ENCODE peak calls at places on chromosomes 11 and 22, in six cellular contexts. One of them, this sample, is unnamed.
A peak's percentile ranks its signal among the peaks of the same experiment; 100 is the strongest.

GRCh38 chr11:1349074-1349931 is 39.9 kb upstream of the TOLLIP start:
- ATAC-seq in upper lobe of left lung: peak; percentile 14
- ATAC-seq in HepG2: no peak
- ATAC-seq in K562: no peak
- ATAC-seq in A549: no peak
- ATAC-seq in GM12878: no peak
- ATAC-seq in this sample: no peak

GRCh38 chr11:577611-577894 is 1.3 kb downstream of the PHRF1 start:
- ATAC-seq in A549: no peak
- ATAC-seq in GM12878: no peak
- ATAC-seq in HepG2: no peak
- ATAC-seq in K562: no peak
- ATAC-seq in upper lobe of left lung: no peak
- ATAC-seq in this sample: no peak

GRCh38 chr22:25388866-25389540 is 169.6 kb downstream of the CRYBB2 start:
- ATAC-seq in A549: no peak
- ATAC-seq in upper lobe of left lung: peak; percentile 24
- ATAC-seq in GM12878: peak; percentile 63
- ATAC-seq in K562: no peak
- ATAC-seq in HepG2: no peak
- ATAC-seq in this sample: no peak

GRCh38 chr22:50209893-50210292 is 9.1 kb downstream of the SELENOO start:
- ATAC-seq in K562: peak; percentile 89
- ATAC-seq in HepG2: peak; percentile 64
- ATAC-seq in GM12878: peak; percentile 90
- ATAC-seq in A549: peak; percentile 77
- ATAC-seq in upper lobe of left lung: peak; percentile 77
- ATAC-seq in this sample: peak; percentile 50

GRCh38 chr11:46565248-46565835 is 28.5 kb downstream of the AMBRA1 start:
- ATAC-seq in K562: no peak
- ATAC-seq in GM12878: no peak
- ATAC-seq in HepG2: no peak
- ATAC-seq in A549: no peak
- ATAC-seq in upper lobe of left lung: no peak
- ATAC-seq in this sample: no peak

GRCh38 chr11:128738942-128739341 is 45.1 kb downstream of the FLI1 start:
- ATAC-seq in upper lobe of left lung: no peak
- ATAC-seq in A549: no peak
- ATAC-seq in HepG2: no peak
- ATAC-seq in K562: no peak
- ATAC-seq in GM12878: no peak
- ATAC-seq in this sample: no peak

GRCh38 chr11:129985823-129986222 is 16.8 kb downstream of the PRDM10 start:
- ATAC-seq in upper lobe of left lung: no peak
- ATAC-seq in A549: no peak
- ATAC-seq in K562: peak; percentile 25
- ATAC-seq in GM12878: no peak
- ATAC-seq in HepG2: peak; percentile 40
- ATAC-seq in this sample: no peak

GRCh38 chr11:45097721-45098493 is 48.5 kb upstream of the PRDM11 start:
- ATAC-seq in upper lobe of left lung: peak; percentile 61
- ATAC-seq in HepG2: no peak
- ATAC-seq in A549: no peak
- ATAC-seq in GM12878: no peak
- ATAC-seq in K562: peak; percentile 76
- ATAC-seq in this sample: peak; percentile 44

GRCh38 chr11:65071907-65072630 is 11.8 kb downstream of the CDCA5 start:
- ATAC-seq in A549: peak; percentile 27
- ATAC-seq in upper lobe of left lung: no peak
- ATAC-seq in K562: no peak
- ATAC-seq in HepG2: peak; percentile 31
- ATAC-seq in GM12878: peak; percentile 73
- ATAC-seq in this sample: no peak

GRCh38 chr11:111944651-111945051 is 7.5 kb downstream of the DIXDC1 start:
- ATAC-seq in upper lobe of left lung: peak; percentile 54
- ATAC-seq in A549: peak; percentile 72
- ATAC-seq in K562: no peak
- ATAC-seq in GM12878: no peak
- ATAC-seq in HepG2: no peak
- ATAC-seq in this sample: peak; percentile 68

GRCh38 chr11:702731-703461 is 3.1 kb upstream of the EPS8L2 start:
- ATAC-seq in HepG2: no peak
- ATAC-seq in K562: no peak
- ATAC-seq in GM12878: no peak
- ATAC-seq in upper lobe of left lung: peak; percentile 31
- ATAC-seq in A549: no peak
- ATAC-seq in this sample: no peak

GRCh38 chr11:87628161-87628560 is 547.1 kb downstream of the RAB38 start:
- ATAC-seq in upper lobe of left lung: no peak
- ATAC-seq in K562: no peak
- ATAC-seq in HepG2: no peak
- ATAC-seq in GM12878: no peak
- ATAC-seq in A549: no peak
- ATAC-seq in this sample: no peak

GRCh38 chr22:36285545-36285944 is 32.6 kb downstream of the APOL1 start:
- ATAC-seq in HepG2: no peak
- ATAC-seq in K562: no peak
- ATAC-seq in upper lobe of left lung: no peak
- ATAC-seq in A549: no peak
- ATAC-seq in GM12878: no peak
- ATAC-seq in this sample: no peak

GRCh38 chr22:22208657-22209056 is 35.9 kb upstream of the VPREB1 start:
- ATAC-seq in A549: no peak
- ATAC-seq in upper lobe of left lung: no peak
- ATAC-seq in HepG2: no peak
- ATAC-seq in GM12878: no peak
- ATAC-seq in K562: no peak
- ATAC-seq in this sample: no peak

GRCh38 chr11:69454018-69454417 is 27.4 kb upstream of the LINC01488 start:
- ATAC-seq in HepG2: peak; percentile 43
- ATAC-seq in GM12878: no peak
- ATAC-seq in A549: no peak
- ATAC-seq in K562: no peak
- ATAC-seq in upper lobe of left lung: no peak
- ATAC-seq in this sample: no peak

GRCh38 chr11:2002042-2002776 is 4.6 kb upstream of the H19 start:
- ATAC-seq in K562: peak; percentile 74
- ATAC-seq in GM12878: peak; percentile 79
- ATAC-seq in HepG2: no peak
- ATAC-seq in upper lobe of left lung: no peak
- ATAC-seq in A549: no peak
- ATAC-seq in this sample: no peak

GRCh38 chr11:96219981-96220623 is 122.9 kb downstream of the MAML2 start:
- ATAC-seq in upper lobe of left lung: peak; percentile 68
- ATAC-seq in GM12878: no peak
- ATAC-seq in HepG2: peak; percentile 77
- ATAC-seq in A549: no peak
- ATAC-seq in K562: no peak
- ATAC-seq in this sample: peak; percentile 49

GRCh38 chr22:26610072-26610958 is 7.5 kb downstream of the CRYBB1 start:
- ATAC-seq in GM12878: peak; percentile 94
- ATAC-seq in upper lobe of left lung: peak; percentile 42
- ATAC-seq in HepG2: no peak
- ATAC-seq in A549: peak; percentile 39
- ATAC-seq in K562: no peak
- ATAC-seq in this sample: no peak

GRCh38 chr11:6356503-6356902 is 33.8 kb upstream of the SMPD1 start:
- ATAC-seq in K562: no peak
- ATAC-seq in HepG2: no peak
- ATAC-seq in upper lobe of left lung: no peak
- ATAC-seq in A549: no peak
- ATAC-seq in GM12878: no peak
- ATAC-seq in this sample: no peak

GRCh38 chr22:27989758-27990450 is 70.8 kb upstream of the PITPNB start:
- ATAC-seq in K562: no peak
- ATAC-seq in A549: no peak
- ATAC-seq in upper lobe of left lung: no peak
- ATAC-seq in GM12878: no peak
- ATAC-seq in HepG2: no peak
- ATAC-seq in this sample: no peak

GRCh38 chr11:92099183-92099582 is 125.4 kb upstream of the FAT3 start:
- ATAC-seq in K562: no peak
- ATAC-seq in GM12878: no peak
- ATAC-seq in HepG2: no peak
- ATAC-seq in A549: no peak
- ATAC-seq in upper lobe of left lung: no peak
- ATAC-seq in this sample: no peak

GRCh38 chr11:2612884-2613571 is 86.8 kb downstream of the KCNQ1OT1 start:
- ATAC-seq in GM12878: no peak
- ATAC-seq in HepG2: peak; percentile 89
- ATAC-seq in upper lobe of left lung: no peak
- ATAC-seq in K562: no peak
- ATAC-seq in A549: peak; percentile 76
- ATAC-seq in this sample: no peak

GRCh38 chr22:30183861-30184278 is 62.7 kb downstream of the LIF start:
- ATAC-seq in GM12878: peak; percentile 22
- ATAC-seq in upper lobe of left lung: no peak
- ATAC-seq in HepG2: no peak
- ATAC-seq in K562: peak; percentile 80
- ATAC-seq in A549: no peak
- ATAC-seq in this sample: no peak

GRCh38 chr11:130655308-130655707 is 206.9 kb downstream of the ADAMTS15 start:
- ATAC-seq in HepG2: no peak
- ATAC-seq in A549: no peak
- ATAC-seq in GM12878: no peak
- ATAC-seq in upper lobe of left lung: no peak
- ATAC-seq in K562: no peak
- ATAC-seq in this sample: no peak

GRCh38 chr11:117384045-117384444 is 56.4 kb downstream of the CEP164 start:
- ATAC-seq in GM12878: no peak
- ATAC-seq in K562: no peak
- ATAC-seq in A549: peak; percentile 86
- ATAC-seq in HepG2: no peak
- ATAC-seq in upper lobe of left lung: no peak
- ATAC-seq in this sample: no peak

GRCh38 chr11:79363861-79364378 is 76.9 kb downstream of the TENM4 start:
- ATAC-seq in A549: no peak
- ATAC-seq in GM12878: no peak
- ATAC-seq in K562: no peak
- ATAC-seq in upper lobe of left lung: no peak
- ATAC-seq in HepG2: no peak
- ATAC-seq in this sample: no peak

GRCh38 chr11:82794490-82794889 is 60.8 kb upstream of the FAM181B start:
- ATAC-seq in upper lobe of left lung: no peak
- ATAC-seq in K562: no peak
- ATAC-seq in GM12878: no peak
- ATAC-seq in A549: no peak
- ATAC-seq in HepG2: no peak
- ATAC-seq in this sample: no peak

GRCh38 chr11:120061036-120061760 is 76.7 kb downstream of the TRIM29 start:
- ATAC-seq in upper lobe of left lung: no peak
- ATAC-seq in A549: no peak
- ATAC-seq in GM12878: no peak
- ATAC-seq in HepG2: no peak
- ATAC-seq in K562: no peak
- ATAC-seq in this sample: no peak

GRCh38 chr11:83866655-83867054 is 580.5 kb upstream of the CCDC90B start:
- ATAC-seq in GM12878: no peak
- ATAC-seq in HepG2: no peak
- ATAC-seq in A549: no peak
- ATAC-seq in K562: no peak
- ATAC-seq in upper lobe of left lung: no peak
- ATAC-seq in this sample: no peak

GRCh38 chr11:74701351-74701750 is 29.9 kb downstream of the CHRDL2 start:
- ATAC-seq in A549: no peak
- ATAC-seq in upper lobe of left lung: no peak
- ATAC-seq in GM12878: no peak
- ATAC-seq in HepG2: no peak
- ATAC-seq in K562: peak; percentile 78
- ATAC-seq in this sample: no peak

GRCh38 chr11:13940611-13941256 is 21.8 kb upstream of the SPON1 start:
- ATAC-seq in upper lobe of left lung: no peak
- ATAC-seq in A549: no peak
- ATAC-seq in HepG2: no peak
- ATAC-seq in K562: no peak
- ATAC-seq in GM12878: no peak
- ATAC-seq in this sample: no peak

GRCh38 chr11:76152741-76153608 is 53.3 kb downstream of the WNT11 start:
- ATAC-seq in upper lobe of left lung: no peak
- ATAC-seq in GM12878: peak; percentile 72
- ATAC-seq in A549: no peak
- ATAC-seq in HepG2: peak; percentile 50
- ATAC-seq in K562: peak; percentile 12
- ATAC-seq in this sample: no peak

GRCh38 chr22:23603266-23603665 is 23.2 kb upstream of the IGLL1 start:
- ATAC-seq in K562: no peak
- ATAC-seq in GM12878: no peak
- ATAC-seq in HepG2: no peak
- ATAC-seq in upper lobe of left lung: no peak
- ATAC-seq in A549: no peak
- ATAC-seq in this sample: no peak

GRCh38 chr22:23598805-23599518 is 18.9 kb upstream of the IGLL1 start:
- ATAC-seq in K562: no peak
- ATAC-seq in upper lobe of left lung: no peak
- ATAC-seq in A549: no peak
- ATAC-seq in GM12878: no peak
- ATAC-seq in HepG2: no peak
- ATAC-seq in this sample: no peak
- H3K4me3 ChIP-seq in K562: no peak overlapping the region
- H3K4me3 ChIP-seq in upper lobe of left lung: no peak overlapping the region
- H3K4me3 ChIP-seq in A549: no peak overlapping the region
- H3K4me3 ChIP-seq in GM12878: no peak overlapping the region
- H3K4me3 ChIP-seq in HepG2: no peak overlapping the region
- H3K4me3 ChIP-seq in this sample: no peak overlapping the region

DNA sequence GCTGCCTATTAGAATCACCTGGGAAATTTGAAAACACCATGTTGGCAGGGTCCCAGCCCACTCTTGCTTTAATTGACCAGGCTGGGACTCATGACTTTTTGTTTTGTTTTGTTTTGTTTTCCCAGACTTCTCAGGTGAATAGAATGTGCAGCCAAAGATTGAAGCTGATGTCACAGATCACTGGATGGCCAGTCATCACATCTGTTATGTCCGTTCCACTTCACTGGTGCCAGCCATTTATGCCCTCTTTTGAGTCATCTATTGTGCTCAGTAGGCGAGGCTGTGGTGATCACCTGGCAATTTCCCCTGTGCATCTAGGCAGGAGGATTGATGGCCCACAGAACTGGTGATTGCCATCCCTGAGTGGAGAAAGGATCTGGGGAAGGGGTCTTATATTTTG is 297.3 kb downstream of the INSC start:
- ATAC-seq in upper lobe of left lung: no peak
- ATAC-seq in GM12878: peak; percentile 89
- ATAC-seq in HepG2: no peak
- ATAC-seq in K562: no peak
- ATAC-seq in A549: no peak
- ATAC-seq in this sample: no peak
- TF ChIP-seq EP300 in upper lobe of left lung: no peak
- TF ChIP-seq EP300 in GM12878: no peak
- TF ChIP-seq EP300 in HepG2: no peak
- TF ChIP-seq EP300 in K562: no peak
- TF ChIP-seq EP300 in A549: no peak
- TF ChIP-seq EP300 in this sample: no peak

GRCh38 chr11:73157141-73158010 is 15.3 kb upstream of the FCHSD2 start:
- ATAC-seq in GM12878: peak; percentile 63
- ATAC-seq in upper lobe of left lung: peak; percentile 67
- ATAC-seq in A549: no peak
- ATAC-seq in HepG2: peak; percentile 29
- ATAC-seq in K562: no peak
- ATAC-seq in this sample: peak; percentile 72
- H3K4me3 ChIP-seq in GM12878: peak overlapping the region; percentile 69
- H3K4me3 ChIP-seq in upper lobe of left lung: no peak overlapping the region
- H3K4me3 ChIP-seq in A549: no peak overlapping the region
- H3K4me3 ChIP-seq in HepG2: peak overlapping the region; percentile 62
- H3K4me3 ChIP-seq in K562: no peak overlapping the region
- H3K4me3 ChIP-seq in this sample: no peak overlapping the region

GRCh38 chr22:38422615-38423511 is 32.1 kb downstream of the KCNJ4 start:
- ATAC-seq in HepG2: peak; percentile 56
- ATAC-seq in GM12878: no peak
- ATAC-seq in upper lobe of left lung: no peak
- ATAC-seq in A549: no peak
- ATAC-seq in K562: peak; percentile 53
- ATAC-seq in this sample: no peak
- TF ChIP-seq EP300 in HepG2: no peak
- TF ChIP-seq EP300 in GM12878: no peak
- TF ChIP-seq EP300 in upper lobe of left lung: no peak
- TF ChIP-seq EP300 in A549: no peak
- TF ChIP-seq EP300 in K562: no peak
- TF ChIP-seq EP300 in this sample: no peak